ENCODE peak calls at places on chromosomes 5 and 9, in four cellular contexts. I is lower leg skin, X is body of pancreas, R is transverse colon. J is an unnamed sample.

GRCh38 chr5:61728287-61728686 is 396.2 kb downstream of the ZSWIM6 start:
- DNase-seq in I (no peak), X (no peak), R (no peak), J (no peak)

GRCh38 chr5:1793301-1793740 is 6.3 kb downstream of the MRPL36 start:
- DNase-seq in I (no peak), X (no peak), R (no peak), J (no peak)

GRCh38 chr5:32428426-32428825 is 16.1 kb downstream of the ZFR start:
- DNase-seq in I (no peak), X (no peak), R (no peak), J (no peak)

GRCh38 chr9:87844471-87844870 is 38.2 kb upstream of the SPATA31E1 start:
- DNase-seq in I (no peak), X (no peak), R (no peak), J (no peak)

GRCh38 chr5:56123531-56124243 is 109.4 kb downstream of the ANKRD55 start:
- DNase-seq in I (peak), X (peak), R (peak), J (peak)

GRCh38 chr9:110668528-110669167 is at the start of gene MUSK:
- DNase-seq in I (no peak), X (no peak), R (no peak), J (no peak)

GRCh38 chr5:16467363-16468219 is 2.0 kb upstream of the ZNF622 start:
- DNase-seq in I (no peak), X (no peak), R (no peak), J (no peak)

GRCh38 chr5:66307647-66308257 is 163.7 kb downstream of the SREK1 start:
- DNase-seq in I (no peak), X (no peak), R (no peak), J (no peak)

GRCh38 chr9:86633904-86634303 is 279.7 kb upstream of the TUT7 start:
- DNase-seq in I (no peak), X (no peak), R (no peak), J (no peak)

GRCh38 chr5:132679166-132679565 is 5.4 kb downstream of the IL4 start:
- DNase-seq in I (peak), X (no peak), R (no peak), J (no peak)

GRCh38 chr5:135578685-135579341 is at the start of gene CXCL14:
- DNase-seq in I (peak), X (peak), R (peak), J (no peak)

GRCh38 chr9:128669786-128670185 is 13.1 kb upstream of the DYNC2I2 start:
- DNase-seq in I (no peak), X (no peak), R (no peak), J (no peak)

GRCh38 chr5:117486879-117487391 is 912.3 kb upstream of the SEMA6A start:
- DNase-seq in I (no peak), X (no peak), R (peak), J (no peak)

GRCh38 chr5:33933723-33934544 is 2.3 kb upstream of the RXFP3 start:
- DNase-seq in I (no peak), X (no peak), R (no peak), J (no peak)

GRCh38 chr5:158126442-158127399 is 267.8 kb upstream of the CLINT1 start:
- DNase-seq in I (no peak), X (no peak), R (no peak), J (no peak)

GRCh38 chr9:38315085-38315595 is 77.4 kb upstream of the ALDH1B1 start:
- DNase-seq in I (no peak), X (peak), R (no peak), J (no peak)

GRCh38 chr9:114376586-114376985 is 11.2 kb downstream of the AKNA start:
- DNase-seq in I (no peak), X (no peak), R (no peak), J (no peak)

GRCh38 chr9:123611228-123611627 is 255.2 kb downstream of the CRB2 start:
- DNase-seq in I (no peak), X (no peak), R (no peak), J (no peak)

GRCh38 chr5:149205625-149206523 is 64.6 kb downstream of the ABLIM3 start:
- DNase-seq in I (no peak), X (peak), R (no peak), J (no peak)

GRCh38 chr5:71586052-71586940 is 844 bp upstream of the MCCC2 start:
- DNase-seq in I (no peak), X (no peak), R (no peak), J (no peak)

GRCh38 chr5:157603333-157604190 is 28.0 kb upstream of the ADAM19 start:
- DNase-seq in I (no peak), X (no peak), R (no peak), J (no peak)

GRCh38 chr9:124629600-124629999 is 122.4 kb upstream of the NR5A1 start:
- DNase-seq in I (no peak), X (no peak), R (no peak), J (no peak)

GRCh38 chr5:125160787-125161502 is 414.5 kb upstream of the ZNF608 start:
- DNase-seq in I (no peak), X (no peak), R (no peak), J (no peak)

GRCh38 chr9:137458194-137459146 is 664 bp downstream of the NSMF start:
- DNase-seq in I (no peak), X (peak), R (peak), J (no peak)

GRCh38 chr9:83978992-83979811 is 813 bp downstream of the HNRNPK start:
- DNase-seq in I (peak), X (peak), R (peak), J (peak)
- TF ChIP-seq POLR2A in I (no peak), X (no peak), R (no peak), J (no peak)

GRCh38 chr5:94782376-94782775 is 163.9 kb downstream of the SLF1 start:
- DNase-seq in I (no peak), X (no peak), R (no peak), J (no peak)

GRCh38 chr5:94788527-94788926 is 170.1 kb downstream of the SLF1 start:
- DNase-seq in I (no peak), X (no peak), R (no peak), J (no peak)

GRCh38 chr5:94779684-94780083 is 161.2 kb downstream of the SLF1 start:
- DNase-seq in I (no peak), X (no peak), R (no peak), J (no peak)

DNA sequence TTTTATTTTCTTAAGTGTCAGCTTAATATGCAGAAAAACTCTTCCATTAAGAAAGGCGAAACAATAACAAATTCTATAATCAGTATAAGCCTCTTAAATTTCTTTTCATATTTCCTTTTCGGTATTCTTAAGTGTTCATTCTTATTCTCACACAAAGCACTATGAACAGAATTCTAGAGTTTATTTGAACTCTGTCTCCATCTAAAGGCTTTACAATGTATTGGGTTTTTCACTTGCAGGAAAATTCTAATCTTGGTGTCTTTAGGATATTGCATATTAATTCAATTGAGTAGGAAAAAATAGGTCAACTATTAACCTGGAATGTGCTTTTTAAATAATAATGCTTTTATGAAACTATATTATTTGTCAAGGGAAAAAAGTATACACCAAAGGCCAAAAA is 166.6 kb downstream of the SLF1 start:
- DNase-seq in I (no peak), X (no peak), R (no peak), J (no peak)
- TF ChIP-seq CTCF in I (no peak), X (no peak), R (no peak), J (peak)

GRCh38 chr9:133135193-133135745 is 14.2 kb upstream of the RALGDS start:
- DNase-seq in I (no peak), X (peak), R (peak), J (no peak)

GRCh38 chr9:133132174-133132573 is 11.1 kb upstream of the RALGDS start:
- DNase-seq in I (no peak), X (no peak), R (no peak), J (no peak)

GRCh38 chr9:133131506-133131905 is 10.5 kb upstream of the RALGDS start:
- DNase-seq in I (no peak), X (no peak), R (no peak), J (no peak)

GRCh38 chr9:133134419-133135190 is 13.6 kb upstream of the RALGDS start:
- DNase-seq in I (no peak), X (no peak), R (peak), J (no peak)

GRCh38 chr9:133133680-133134418 is 12.8 kb upstream of the RALGDS start:
- DNase-seq in I (peak), X (peak), R (peak), J (peak)
- TF ChIP-seq POLR2A in I (no peak), X (peak), R (peak), J (peak)

GRCh38 chr9:12702160-12702758 is 9.1 kb downstream of the TYRP1 start:
- DNase-seq in I (no peak), X (peak), R (peak), J (no peak)
- TF ChIP-seq CTCF in I (no peak), X (peak), R (peak), J (peak)

J was measured in esophagus squamous epithelium.